ENCODE peak calls at places on chromosomes 5 and 9, in eight cellular contexts. H is pancreas; W is stimulated activated CD8-positive, alpha-beta memory T cell treated with anti-CD3 and anti-CD28 coated beads, Interleukin-7, amount 100 ng/mL, for 24 hours; S is NCI-H460; C is colonic mucosa; J is activated CD4-positive, alpha-beta T cell treated with anti-CD3 and anti-CD28 coated beads, Interleukin-2, amount 50 U/mL, for 1 hour; Z is stimulated activated CD4-positive, alpha-beta T cell treated with anti-CD3 and anti-CD28 coated beads, Interleukin-1b, Interleukin-23, amount 100 ng/mL, for 4 hours; V is ACHN. N is an unnamed sample.

GRCh38 chr5:39759696-39760095 is 334.9 kb upstream of the DAB2 start:
- DNase-seq in H (no peak), W (no peak), S (peak; percentile 78), C (no peak), J (no peak), Z (no peak), V (no peak), N (no peak)

GRCh38 chr9:115035872-115036612 is 81.9 kb downstream of the TNC start:
- DNase-seq in H (no peak), W (no peak), S (peak; percentile 16), C (no peak), J (no peak), Z (no peak), V (peak; percentile 38), N (peak; percentile 61)

GRCh38 chr9:36218011-36218410 is 27.3 kb downstream of the CLTA start:
- DNase-seq in H (no peak), W (no peak), S (no peak), C (no peak), J (no peak), Z (no peak), V (no peak), N (no peak)

GRCh38 chr9:13823021-13823420 is 490.9 kb downstream of the NFIB start:
- DNase-seq in H (no peak), W (no peak), S (no peak), C (no peak), J (no peak), Z (no peak), V (no peak), N (no peak)

GRCh38 chr5:69217154-69217731 is 17.4 kb upstream of the CDK7 start:
- DNase-seq in H (no peak), W (peak; percentile 94), S (no peak), C (no peak), J (peak; percentile 95), Z (peak; percentile 97), V (no peak), N (no peak)

GRCh38 chr5:153629027-153629426 is 138.6 kb downstream of the GRIA1 start:
- DNase-seq in H (no peak), W (no peak), S (peak; percentile 18), C (peak; percentile 17), J (no peak), Z (no peak), V (peak; percentile 90), N (peak; percentile 86)

GRCh38 chr5:131630208-131630962 is 4.6 kb downstream of the RAPGEF6 start:
- DNase-seq in H (no peak), W (no peak), S (peak; percentile 9), C (no peak), J (no peak), Z (no peak), V (no peak), N (no peak)

GRCh38 chr5:75510417-75510835 is 1.0 kb downstream of the CERT1 start:
- DNase-seq in H (no peak), W (no peak), S (no peak), C (no peak), J (no peak), Z (peak; percentile 9), V (no peak), N (no peak)

GRCh38 chr9:113516840-113517577 is 53.5 kb downstream of the RGS3 start:
- DNase-seq in H (no peak), W (peak; percentile 44), S (no peak), C (no peak), J (peak; percentile 56), Z (peak; percentile 54), V (peak; percentile 33), N (no peak)

GRCh38 chr9:124214596-124215550 is 42.9 kb upstream of the NEK6 start:
- DNase-seq in H (no peak), W (no peak), S (no peak), C (no peak), J (no peak), Z (no peak), V (no peak), N (no peak)

GRCh38 chr5:135451581-135452360 is at the start of gene TIFAB:
- DNase-seq in H (peak; percentile 24), W (no peak), S (no peak), C (no peak), J (no peak), Z (no peak), V (no peak), N (no peak)

GRCh38 chr9:136587944-136588662 is 42.3 kb upstream of the NOTCH1 start:
- DNase-seq in H (no peak), W (no peak), S (no peak), C (no peak), J (peak; percentile 16), Z (no peak), V (no peak), N (no peak)

GRCh38 chr9:86352440-86353106 is 1.6 kb downstream of the TUT7 start:
- DNase-seq in H (no peak), W (no peak), S (no peak), C (no peak), J (no peak), Z (no peak), V (no peak), N (no peak)

GRCh38 chr5:150106669-150107068 is 20.3 kb upstream of the CSF1R start:
- DNase-seq in H (no peak), W (no peak), S (no peak), C (peak; percentile 61), J (no peak), Z (no peak), V (no peak), N (no peak)

GRCh38 chr9:132833451-132834130 is 44.5 kb downstream of the AK8 start:
- DNase-seq in H (no peak), W (no peak), S (no peak), C (no peak), J (no peak), Z (no peak), V (no peak), N (no peak)

GRCh38 chr5:92144824-92145223 is 761.7 kb upstream of the ARRDC3 start:
- DNase-seq in H (no peak), W (no peak), S (no peak), C (no peak), J (no peak), Z (no peak), V (no peak), N (no peak)

GRCh38 chr5:147559725-147560124 is 49.9 kb upstream of the DPYSL3 start:
- DNase-seq in H (no peak), W (no peak), S (no peak), C (no peak), J (no peak), Z (no peak), V (no peak), N (no peak)

GRCh38 chr5:57499262-57500050 is 16.8 kb upstream of the ACTBL2 start:
- DNase-seq in H (no peak), W (no peak), S (peak; percentile 57), C (no peak), J (no peak), Z (no peak), V (peak; percentile 65), N (no peak)

GRCh38 chr9:5896863-5897262 is 6.2 kb downstream of the MLANA start:
- DNase-seq in H (no peak), W (no peak), S (no peak), C (no peak), J (no peak), Z (no peak), V (no peak), N (no peak)

GRCh38 chr9:107094370-107094769 is 188.7 kb upstream of the RAD23B start:
- DNase-seq in H (no peak), W (no peak), S (no peak), C (no peak), J (no peak), Z (no peak), V (no peak), N (no peak)

GRCh38 chr5:157613385-157614245 is 38.0 kb upstream of the ADAM19 start:
- DNase-seq in H (no peak), W (no peak), S (no peak), C (no peak), J (peak; percentile 15), Z (no peak), V (no peak), N (no peak)

GRCh38 chr9:37621299-37621934 is 29.0 kb upstream of the TOMM5 start:
- DNase-seq in H (no peak), W (no peak), S (no peak), C (no peak), J (no peak), Z (no peak), V (no peak), N (no peak)

GRCh38 chr5:34959323-34959722 is 30.0 kb downstream of the DNAJC21 start:
- DNase-seq in H (no peak), W (no peak), S (no peak), C (no peak), J (no peak), Z (no peak), V (peak; percentile 48), N (peak; percentile 77)

GRCh38 chr9:95157491-95158151 is 159.9 kb downstream of the FANCC start:
- DNase-seq in H (no peak), W (no peak), S (no peak), C (peak; percentile 47), J (no peak), Z (no peak), V (no peak), N (no peak)

GRCh38 chr9:84789463-84789830 is 119.9 kb downstream of the NTRK2 start:
- DNase-seq in H (no peak), W (no peak), S (no peak), C (no peak), J (no peak), Z (no peak), V (no peak), N (no peak)

N was measured in kidney epithelial cell.